ENCODE peak calls at places on chromosome 5, in five cellular contexts. X is lower leg skin, Y is GM23338, Q is breast epithelium, V is dorsolateral prefrontal cortex. J is an unnamed sample.

GRCh38 chr5:115816226-115817042 is at the start of gene CDO1:
- DNase-seq in V (peak), Q (no peak), Y (peak), X (peak), J (no peak)

GRCh38 chr5:74772359-74772758 is 5.3 kb downstream of the NSA2 start:
- DNase-seq in Q (no peak), V (no peak), Y (no peak), X (no peak), J (no peak)

GRCh38 chr5:132226516-132227234 is 978 bp downstream of the P4HA2 start:
- DNase-seq in Y (peak), Q (no peak), X (peak), V (peak), J (no peak)

GRCh38 chr5:135340568-135340967 is 58.5 kb downstream of the MACROH2A1 start:
- DNase-seq in Q (no peak), Y (no peak), V (no peak), X (peak), J (no peak)

GRCh38 chr5:124655943-124656459 is 90.4 kb downstream of the ZNF608 start:
- DNase-seq in Y (no peak), V (no peak), Q (no peak), X (no peak), J (peak)

GRCh38 chr5:173495225-173495904 is 121.1 kb downstream of the BOD1 start:
- DNase-seq in Q (peak), X (no peak), Y (no peak), V (no peak), J (no peak)

GRCh38 chr5:12330993-12331588 is 426.8 kb upstream of the CTNND2 start:
- DNase-seq in X (no peak), Q (no peak), Y (peak), V (no peak), J (no peak)

GRCh38 chr5:58629190-58630159 is 46.6 kb downstream of the RAB3C start:
- DNase-seq in V (no peak), Q (no peak), X (no peak), Y (peak), J (no peak)

GRCh38 chr5:177230660-177231059 is 72.9 kb downstream of the RAB24 start:
- DNase-seq in X (no peak), Q (no peak), V (no peak), Y (no peak), J (no peak)

GRCh38 chr5:148163345-148163744 is 5.0 kb upstream of the SPINK14 start:
- DNase-seq in Q (no peak), Y (peak), X (no peak), V (no peak), J (no peak)

GRCh38 chr5:82222597-82223574 is 55.3 kb downstream of the RPS23 start:
- DNase-seq in X (no peak), Q (no peak), Y (no peak), V (no peak), J (no peak)

GRCh38 chr5:62059960-62060359 is 246.0 kb upstream of the KIF2A start:
- DNase-seq in Q (no peak), V (no peak), X (no peak), Y (no peak), J (no peak)

GRCh38 chr5:31944683-31945445 is 229.3 kb downstream of the GOLPH3 start:
- DNase-seq in V (no peak), Y (no peak), Q (no peak), X (no peak), J (no peak)

GRCh38 chr5:92674322-92674721 is 906.7 kb downstream of the NR2F1-AS1 start:
- DNase-seq in Q (no peak), X (no peak), V (no peak), Y (peak), J (no peak)

GRCh38 chr5:180127682-180128670 is 56.4 kb upstream of the RNF130 start:
- DNase-seq in V (no peak), Q (peak), Y (no peak), X (peak), J (no peak)

GRCh38 chr5:143248822-143249579 is 154.5 kb downstream of the NR3C1 start:
- DNase-seq in Q (no peak), Y (no peak), V (no peak), X (no peak), J (no peak)

GRCh38 chr5:147188200-147189108 is 46.4 kb upstream of the STK32A start:
- DNase-seq in Y (peak), X (no peak), Q (no peak), V (peak), J (peak)

GRCh38 chr5:172565931-172566665 is 75.0 kb upstream of the NEURL1B start:
- DNase-seq in Y (no peak), Q (no peak), V (no peak), X (no peak), J (no peak)

GRCh38 chr5:39031041-39031440 is 43.2 kb downstream of the RICTOR start:
- DNase-seq in Q (no peak), V (no peak), X (no peak), Y (no peak), J (no peak)

GRCh38 chr5:665956-666711 is 27.0 kb downstream of the TPPP start:
- DNase-seq in Y (no peak), Q (no peak), X (no peak), V (no peak), J (no peak)

GRCh38 chr5:173581408-173582197 is 34.8 kb downstream of the BOD1 start:
- DNase-seq in Y (peak), X (no peak), Q (no peak), V (no peak), J (peak)

GRCh38 chr5:167765341-167765740 is 526.1 kb upstream of the WWC1 start:
- DNase-seq in Y (no peak), X (no peak), V (no peak), Q (no peak), J (no peak)

GRCh38 chr5:128002420-128002819 is 81.1 kb upstream of the SLC12A2 start:
- DNase-seq in V (no peak), Q (no peak), X (no peak), Y (no peak), J (no peak)

GRCh38 chr5:10424124-10424731 is 17.5 kb upstream of the ROPN1L start:
- DNase-seq in Q (no peak), V (peak), Y (peak), X (no peak), J (no peak)

GRCh38 chr5:16791036-16791705 is 144.9 kb downstream of the MYO10 start:
- DNase-seq in Y (peak), Q (no peak), V (peak), X (no peak), J (no peak)

DNA sequence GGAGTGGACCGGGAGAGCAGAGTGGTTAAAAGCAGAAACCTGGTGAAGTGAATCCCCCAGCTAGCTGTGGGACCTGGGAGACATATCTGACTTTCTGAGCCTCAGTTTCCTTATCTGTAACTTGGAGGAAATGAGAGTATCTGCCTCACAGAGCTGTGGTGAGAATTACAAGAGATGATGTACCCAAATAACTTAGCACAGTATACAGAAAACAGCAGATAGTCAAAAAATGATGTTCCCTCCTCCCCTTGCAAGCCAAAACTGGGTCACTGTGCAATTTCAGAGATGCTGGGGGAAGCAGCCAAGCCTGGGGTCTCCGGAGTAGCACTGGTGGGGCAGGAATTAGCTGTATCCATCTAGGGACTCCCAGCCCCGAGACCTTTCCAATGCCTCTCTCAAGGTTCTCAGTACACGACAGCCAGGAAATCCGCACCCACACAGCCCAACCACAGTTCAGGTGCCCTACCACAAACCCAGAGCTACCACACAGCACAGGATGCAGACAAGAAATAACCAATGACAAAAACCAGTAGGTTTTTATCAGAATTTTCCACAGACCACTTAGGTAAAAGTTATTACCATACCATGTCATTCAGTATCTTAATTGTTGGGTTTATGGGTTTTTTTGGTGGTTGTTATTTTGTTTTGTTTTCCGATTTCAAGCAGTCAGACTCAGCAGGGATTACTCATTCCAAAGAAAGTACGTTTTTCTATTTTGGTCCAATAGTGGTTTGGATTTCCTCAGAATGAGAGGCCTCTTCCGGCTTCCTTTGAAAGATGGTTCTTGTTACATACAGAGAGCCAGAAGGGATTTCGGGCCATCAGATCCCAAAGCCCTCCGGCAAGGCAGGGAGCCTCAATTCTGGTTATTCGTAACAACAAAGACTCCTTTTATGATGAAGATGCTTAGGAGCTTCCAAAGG is 4.9 kb upstream of the HRH2 start:
- DNase-seq in X (no peak), Y (no peak), V (no peak), Q (no peak), J (no peak)
- H3K4me3 ChIP-seq in X (no peak), Y (no peak), V (no peak), Q (no peak), J (no peak)

DNA sequence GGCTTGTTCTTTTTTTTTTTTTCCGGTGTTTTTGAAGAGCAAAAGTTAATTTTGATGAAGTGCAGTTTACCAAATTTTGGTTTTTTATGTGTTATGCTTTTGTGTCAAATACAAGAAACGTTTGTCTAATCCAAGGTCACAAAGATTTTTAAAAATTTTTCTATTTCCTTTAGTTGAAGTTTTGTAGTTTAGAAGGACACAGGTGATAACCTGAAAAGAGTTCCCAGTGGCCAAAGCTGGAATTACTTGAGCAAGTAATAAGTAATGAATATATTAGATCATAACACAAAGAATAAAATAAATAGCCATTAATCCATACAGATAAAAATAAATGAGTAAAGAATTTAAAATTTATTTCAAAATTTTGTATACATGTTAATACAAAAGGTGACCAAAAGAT is 71.5 kb downstream of the FCHO2 start:
- DNase-seq in V (no peak), Q (no peak), X (no peak), Y (peak), J (no peak)
- TF ChIP-seq CTCF in V (no peak), Q (no peak), X (no peak), Y (no peak), J (no peak)

DNA sequence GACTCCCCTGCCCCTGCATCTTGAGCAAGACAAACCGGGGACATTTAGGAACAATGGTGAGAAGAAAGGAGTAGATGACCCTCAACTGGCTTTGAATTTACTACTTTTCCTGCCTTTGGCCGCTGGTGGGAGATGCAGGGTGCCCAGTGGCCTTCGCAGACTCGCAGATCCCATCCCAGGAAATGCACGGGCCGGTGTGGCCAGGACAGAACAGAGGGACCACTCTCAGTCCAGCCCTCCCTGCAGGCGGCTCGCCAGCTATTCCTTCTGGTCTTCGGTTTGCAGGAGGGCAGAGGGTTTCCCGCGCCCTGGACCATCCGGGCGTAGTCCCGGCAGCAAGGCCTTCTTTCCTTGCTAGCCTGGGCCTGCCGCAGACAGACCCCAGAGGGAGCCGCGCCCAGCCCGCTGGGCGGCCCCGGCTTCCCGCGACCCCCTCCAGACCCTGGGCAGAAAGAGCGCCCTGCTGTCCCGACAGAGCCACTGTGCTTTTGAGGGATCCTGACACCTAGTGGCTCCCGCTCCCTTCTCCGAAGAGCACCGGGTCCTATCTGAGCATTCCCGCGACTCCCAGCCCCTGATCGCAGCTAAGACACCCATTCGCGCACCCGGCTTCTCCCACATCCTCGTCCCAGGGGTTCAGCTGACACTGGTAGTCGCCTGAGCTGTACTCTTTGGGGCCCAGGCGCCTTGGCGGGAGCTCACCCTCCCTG is 1.2 kb downstream of the CFAP90 start:
- DNase-seq in V (peak), X (peak), Q (no peak), Y (peak), J (no peak)
- H3K4me3 ChIP-seq in V (peak), X (no peak), Q (peak), Y (peak), J (no peak)

DNA sequence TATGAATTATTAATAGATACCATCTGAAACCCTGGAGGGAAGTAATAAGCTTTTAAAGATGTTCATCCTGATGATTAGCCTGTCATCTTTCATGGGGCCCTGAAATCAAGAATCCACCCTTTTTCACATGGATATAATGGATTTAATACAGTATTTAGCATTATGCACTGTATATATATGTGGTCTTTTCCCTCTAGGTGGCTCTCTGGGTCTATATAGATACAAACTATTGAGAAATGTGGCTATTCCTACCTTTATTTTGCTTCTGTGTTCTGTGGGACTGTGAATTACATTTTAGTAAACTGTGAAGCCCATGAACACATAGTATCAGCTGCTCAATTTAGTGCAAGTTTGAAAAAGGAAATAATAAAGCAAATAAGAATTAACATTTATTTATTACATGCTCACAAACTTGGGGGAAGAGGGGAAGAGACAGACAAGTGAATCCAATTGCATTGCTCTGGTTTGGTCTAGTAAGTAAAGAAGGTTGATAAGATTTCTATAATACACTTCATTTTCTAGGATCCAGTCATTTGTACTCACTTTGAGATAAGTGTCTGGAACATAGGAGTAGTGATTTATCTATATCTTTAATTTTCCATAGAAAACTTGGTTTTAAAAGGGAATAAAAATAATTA is 112.2 kb downstream of the SCAMP1 start:
- DNase-seq in X (no peak), V (no peak), Y (no peak), Q (no peak), J (no peak)
- TF ChIP-seq CTCF in X (no peak), V (no peak), Y (peak), Q (no peak), J (no peak)

GRCh38 chr5:139460457-139460856 is 2.1 kb downstream of the ECSCR start:
- DNase-seq in V (no peak), Q (no peak), Y (no peak), X (no peak), J (no peak)

GRCh38 chr5:139459451-139459934 is 3.0 kb downstream of the ECSCR start:
- DNase-seq in V (no peak), X (no peak), Q (no peak), Y (no peak), J (no peak)

GRCh38 chr5:139462582-139463276 is at the start of gene ECSCR:
- DNase-seq in Y (peak), V (no peak), Q (no peak), X (no peak), J (no peak)

GRCh38 chr5:139461698-139462097 is 845 bp downstream of the ECSCR start:
- DNase-seq in X (no peak), Y (no peak), V (no peak), Q (no peak), J (no peak)

DNA sequence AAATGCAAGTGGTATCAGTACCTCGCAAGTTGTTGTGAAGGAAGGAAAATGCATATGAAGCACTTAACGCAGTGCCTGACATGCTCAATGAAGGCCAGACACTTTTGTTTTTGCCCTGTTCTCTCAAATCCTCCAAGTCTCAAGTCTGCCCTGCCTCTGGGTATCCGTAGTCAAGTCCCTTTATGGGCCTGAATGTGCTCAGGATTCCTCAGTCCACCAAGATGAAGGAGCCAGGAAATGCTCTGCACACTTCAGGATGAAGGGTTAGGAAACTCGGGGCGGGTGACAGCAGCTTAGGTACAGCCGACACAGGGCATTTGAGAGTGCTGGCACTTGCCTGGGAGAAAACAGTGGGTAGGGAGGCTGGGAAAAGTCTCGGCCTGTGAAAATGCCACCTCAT is 1.4 kb downstream of the ECSCR start:
- DNase-seq in V (no peak), Y (no peak), X (no peak), Q (no peak), J (no peak)
- H3K4me3 ChIP-seq in V (no peak), Y (no peak), X (no peak), Q (peak), J (peak)